ENCODE peak calls at places on chromosomes 2 and 18, in nine cellular contexts. One of them, this sample, is unnamed.
A peak's percentile ranks its signal among the peaks of the same experiment; 100 is the strongest.

GRCh38 chr2:219538488-219539294 is 4.9 kb downstream of the CHPF start:
- DNase-seq in CD8-positive, alpha-beta T cell: no peak
- DNase-seq in HCT116: no peak
- DNase-seq in mammary epithelial cell: no peak
- DNase-seq in psoas muscle: no peak
- DNase-seq in PC-3: no peak
- DNase-seq in lower lobe of right lung: no peak
- DNase-seq in esophagus squamous epithelium: no peak
- DNase-seq in neural progenitor cell: no peak
- DNase-seq in this sample: no peak

GRCh38 chr2:179263015-179263414 is 1.6 kb downstream of the SESTD1 start:
- DNase-seq in CD8-positive, alpha-beta T cell: no peak
- DNase-seq in HCT116: no peak
- DNase-seq in mammary epithelial cell: peak; percentile 72
- DNase-seq in psoas muscle: no peak
- DNase-seq in PC-3: peak; percentile 31
- DNase-seq in lower lobe of right lung: no peak
- DNase-seq in esophagus squamous epithelium: no peak
- DNase-seq in neural progenitor cell: no peak
- DNase-seq in this sample: no peak

GRCh38 chr2:212073360-212073759 is 465.2 kb downstream of the ERBB4 start:
- DNase-seq in CD8-positive, alpha-beta T cell: no peak
- DNase-seq in HCT116: no peak
- DNase-seq in mammary epithelial cell: peak; percentile 43
- DNase-seq in psoas muscle: no peak
- DNase-seq in PC-3: peak; percentile 48
- DNase-seq in lower lobe of right lung: no peak
- DNase-seq in esophagus squamous epithelium: no peak
- DNase-seq in neural progenitor cell: no peak
- DNase-seq in this sample: no peak

GRCh38 chr2:2720351-2720750 is 389.3 kb upstream of the MYT1L start:
- DNase-seq in CD8-positive, alpha-beta T cell: no peak
- DNase-seq in HCT116: no peak
- DNase-seq in mammary epithelial cell: no peak
- DNase-seq in psoas muscle: no peak
- DNase-seq in PC-3: no peak
- DNase-seq in lower lobe of right lung: peak; percentile 10
- DNase-seq in esophagus squamous epithelium: no peak
- DNase-seq in neural progenitor cell: no peak
- DNase-seq in this sample: no peak

GRCh38 chr2:218395456-218395825 is 4.2 kb upstream of the CTDSP1 start:
- DNase-seq in CD8-positive, alpha-beta T cell: no peak
- DNase-seq in HCT116: peak; percentile 28
- DNase-seq in mammary epithelial cell: no peak
- DNase-seq in psoas muscle: no peak
- DNase-seq in PC-3: no peak
- DNase-seq in lower lobe of right lung: peak; percentile 59
- DNase-seq in esophagus squamous epithelium: no peak
- DNase-seq in neural progenitor cell: no peak
- DNase-seq in this sample: no peak

GRCh38 chr2:215409331-215410127 is 26.3 kb downstream of the FN1 start:
- DNase-seq in CD8-positive, alpha-beta T cell: no peak
- DNase-seq in HCT116: peak; percentile 21
- DNase-seq in mammary epithelial cell: peak; percentile 73
- DNase-seq in psoas muscle: no peak
- DNase-seq in PC-3: peak; percentile 90
- DNase-seq in lower lobe of right lung: no peak
- DNase-seq in esophagus squamous epithelium: no peak
- DNase-seq in neural progenitor cell: no peak
- DNase-seq in this sample: no peak

GRCh38 chr2:217510790-217511291 is 492.0 kb downstream of the TNS1 start:
- DNase-seq in CD8-positive, alpha-beta T cell: no peak
- DNase-seq in HCT116: peak; percentile 70
- DNase-seq in mammary epithelial cell: peak; percentile 68
- DNase-seq in psoas muscle: peak; percentile 22
- DNase-seq in PC-3: peak; percentile 88
- DNase-seq in lower lobe of right lung: no peak
- DNase-seq in esophagus squamous epithelium: no peak
- DNase-seq in neural progenitor cell: peak; percentile 87
- DNase-seq in this sample: peak; percentile 76

GRCh38 chr2:97770450-97770849 is 57.1 kb downstream of the ZAP70 start:
- DNase-seq in CD8-positive, alpha-beta T cell: no peak
- DNase-seq in HCT116: no peak
- DNase-seq in mammary epithelial cell: no peak
- DNase-seq in psoas muscle: no peak
- DNase-seq in PC-3: no peak
- DNase-seq in lower lobe of right lung: no peak
- DNase-seq in esophagus squamous epithelium: no peak
- DNase-seq in neural progenitor cell: no peak
- DNase-seq in this sample: no peak

GRCh38 chr2:63652063-63652985 is 63.6 kb downstream of the MDH1 start:
- DNase-seq in CD8-positive, alpha-beta T cell: no peak
- DNase-seq in HCT116: no peak
- DNase-seq in mammary epithelial cell: no peak
- DNase-seq in psoas muscle: no peak
- DNase-seq in PC-3: no peak
- DNase-seq in lower lobe of right lung: no peak
- DNase-seq in esophagus squamous epithelium: no peak
- DNase-seq in neural progenitor cell: no peak
- DNase-seq in this sample: no peak

GRCh38 chr2:209389124-209389523 is 34.7 kb upstream of the MAP2 start:
- DNase-seq in CD8-positive, alpha-beta T cell: no peak
- DNase-seq in HCT116: no peak
- DNase-seq in mammary epithelial cell: no peak
- DNase-seq in psoas muscle: no peak
- DNase-seq in PC-3: peak; percentile 30
- DNase-seq in lower lobe of right lung: no peak
- DNase-seq in esophagus squamous epithelium: no peak
- DNase-seq in neural progenitor cell: peak; percentile 68
- DNase-seq in this sample: no peak

GRCh38 chr2:127449898-127450297 is 31.7 kb downstream of the PROC start:
- DNase-seq in CD8-positive, alpha-beta T cell: no peak
- DNase-seq in HCT116: no peak
- DNase-seq in mammary epithelial cell: no peak
- DNase-seq in psoas muscle: no peak
- DNase-seq in PC-3: no peak
- DNase-seq in lower lobe of right lung: no peak
- DNase-seq in esophagus squamous epithelium: no peak
- DNase-seq in neural progenitor cell: no peak
- DNase-seq in this sample: no peak

GRCh38 chr2:237162959-237163358 is 77.3 kb downstream of the COPS8 start:
- DNase-seq in CD8-positive, alpha-beta T cell: no peak
- DNase-seq in HCT116: no peak
- DNase-seq in mammary epithelial cell: no peak
- DNase-seq in psoas muscle: no peak
- DNase-seq in PC-3: no peak
- DNase-seq in lower lobe of right lung: no peak
- DNase-seq in esophagus squamous epithelium: no peak
- DNase-seq in neural progenitor cell: no peak
- DNase-seq in this sample: no peak

GRCh38 chr18:3799515-3799914 is 349.5 kb downstream of the TGIF1 start:
- DNase-seq in CD8-positive, alpha-beta T cell: no peak
- DNase-seq in HCT116: no peak
- DNase-seq in mammary epithelial cell: no peak
- DNase-seq in psoas muscle: no peak
- DNase-seq in PC-3: no peak
- DNase-seq in lower lobe of right lung: no peak
- DNase-seq in esophagus squamous epithelium: no peak
- DNase-seq in neural progenitor cell: peak; percentile 53
- DNase-seq in this sample: no peak

GRCh38 chr2:76009484-76009883 is 298.8 kb upstream of the GCFC2 start:
- DNase-seq in CD8-positive, alpha-beta T cell: no peak
- DNase-seq in HCT116: no peak
- DNase-seq in mammary epithelial cell: no peak
- DNase-seq in psoas muscle: no peak
- DNase-seq in PC-3: no peak
- DNase-seq in lower lobe of right lung: no peak
- DNase-seq in esophagus squamous epithelium: no peak
- DNase-seq in neural progenitor cell: peak; percentile 11
- DNase-seq in this sample: no peak
- TF ChIP-seq CTCF in CD8-positive, alpha-beta T cell: no peak
- TF ChIP-seq CTCF in HCT116: no peak
- TF ChIP-seq CTCF in mammary epithelial cell: no peak
- TF ChIP-seq CTCF in psoas muscle: no peak
- TF ChIP-seq CTCF in PC-3: no peak
- TF ChIP-seq CTCF in lower lobe of right lung: no peak
- TF ChIP-seq CTCF in esophagus squamous epithelium: no peak
- TF ChIP-seq CTCF in neural progenitor cell: no peak
- TF ChIP-seq CTCF in this sample: no peak

GRCh38 chr2:199991691-199992090 is 36.3 kb downstream of the MAIP1 start:
- DNase-seq in CD8-positive, alpha-beta T cell: no peak
- DNase-seq in HCT116: no peak
- DNase-seq in mammary epithelial cell: no peak
- DNase-seq in psoas muscle: no peak
- DNase-seq in PC-3: no peak
- DNase-seq in lower lobe of right lung: no peak
- DNase-seq in esophagus squamous epithelium: no peak
- DNase-seq in neural progenitor cell: no peak
- DNase-seq in this sample: no peak
- H3K4me1 ChIP-seq in CD8-positive, alpha-beta T cell: no peaks in the 10 kb centered on the region
- H3K4me1 ChIP-seq in HCT116: no peaks in the 10 kb centered on the region
- H3K4me1 ChIP-seq in mammary epithelial cell: no peaks in the 10 kb centered on the region
- H3K4me1 ChIP-seq in psoas muscle: no peaks in the 10 kb centered on the region
- H3K4me1 ChIP-seq in PC-3: no peaks in the 10 kb centered on the region
- H3K4me1 ChIP-seq in lower lobe of right lung: no peaks in the 10 kb centered on the region
- H3K4me1 ChIP-seq in esophagus squamous epithelium: no peaks in the 10 kb centered on the region
- H3K4me1 ChIP-seq in neural progenitor cell: no peaks in the 10 kb centered on the region
- H3K4me1 ChIP-seq in this sample: peaks cover 31% of the 10 kb centered on the region

GRCh38 chr2:69495008-69495407 is 57.8 kb upstream of the NFU1 start:
- DNase-seq in CD8-positive, alpha-beta T cell: no peak
- DNase-seq in HCT116: no peak
- DNase-seq in mammary epithelial cell: no peak
- DNase-seq in psoas muscle: no peak
- DNase-seq in PC-3: no peak
- DNase-seq in lower lobe of right lung: no peak
- DNase-seq in esophagus squamous epithelium: no peak
- DNase-seq in neural progenitor cell: no peak
- DNase-seq in this sample: no peak

GRCh38 chr2:69490486-69490885 is 53.3 kb upstream of the NFU1 start:
- DNase-seq in CD8-positive, alpha-beta T cell: no peak
- DNase-seq in HCT116: no peak
- DNase-seq in mammary epithelial cell: no peak
- DNase-seq in psoas muscle: no peak
- DNase-seq in PC-3: no peak
- DNase-seq in lower lobe of right lung: no peak
- DNase-seq in esophagus squamous epithelium: no peak
- DNase-seq in neural progenitor cell: no peak
- DNase-seq in this sample: no peak

GRCh38 chr2:69491864-69492263 is 54.6 kb upstream of the NFU1 start:
- DNase-seq in CD8-positive, alpha-beta T cell: no peak
- DNase-seq in HCT116: no peak
- DNase-seq in mammary epithelial cell: no peak
- DNase-seq in psoas muscle: no peak
- DNase-seq in PC-3: no peak
- DNase-seq in lower lobe of right lung: no peak
- DNase-seq in esophagus squamous epithelium: no peak
- DNase-seq in neural progenitor cell: no peak
- DNase-seq in this sample: no peak

GRCh38 chr2:69494126-69494525 is 56.9 kb upstream of the NFU1 start:
- DNase-seq in CD8-positive, alpha-beta T cell: no peak
- DNase-seq in HCT116: no peak
- DNase-seq in mammary epithelial cell: no peak
- DNase-seq in psoas muscle: no peak
- DNase-seq in PC-3: peak; percentile 27
- DNase-seq in lower lobe of right lung: no peak
- DNase-seq in esophagus squamous epithelium: no peak
- DNase-seq in neural progenitor cell: no peak
- DNase-seq in this sample: no peak

GRCh38 chr2:69493268-69493667 is 56.0 kb upstream of the NFU1 start:
- DNase-seq in CD8-positive, alpha-beta T cell: no peak
- DNase-seq in HCT116: no peak
- DNase-seq in mammary epithelial cell: no peak
- DNase-seq in psoas muscle: no peak
- DNase-seq in PC-3: no peak
- DNase-seq in lower lobe of right lung: no peak
- DNase-seq in esophagus squamous epithelium: no peak
- DNase-seq in neural progenitor cell: peak; percentile 12
- DNase-seq in this sample: no peak
- TF ChIP-seq CTCF in CD8-positive, alpha-beta T cell: no peak
- TF ChIP-seq CTCF in HCT116: no peak
- TF ChIP-seq CTCF in mammary epithelial cell: no peak
- TF ChIP-seq CTCF in psoas muscle: no peak
- TF ChIP-seq CTCF in PC-3: no peak
- TF ChIP-seq CTCF in lower lobe of right lung: no peak
- TF ChIP-seq CTCF in esophagus squamous epithelium: no peak
- TF ChIP-seq CTCF in neural progenitor cell: no peak
- TF ChIP-seq CTCF in this sample: no peak

GRCh38 chr2:60513996-60514395 is 39.5 kb downstream of the BCL11A start:
- DNase-seq in CD8-positive, alpha-beta T cell: no peak
- DNase-seq in HCT116: no peak
- DNase-seq in mammary epithelial cell: no peak
- DNase-seq in psoas muscle: no peak
- DNase-seq in PC-3: no peak
- DNase-seq in lower lobe of right lung: no peak
- DNase-seq in esophagus squamous epithelium: no peak
- DNase-seq in neural progenitor cell: no peak
- DNase-seq in this sample: no peak

GRCh38 chr2:60510713-60511112 is 42.7 kb downstream of the BCL11A start:
- DNase-seq in CD8-positive, alpha-beta T cell: no peak
- DNase-seq in HCT116: no peak
- DNase-seq in mammary epithelial cell: no peak
- DNase-seq in psoas muscle: no peak
- DNase-seq in PC-3: no peak
- DNase-seq in lower lobe of right lung: no peak
- DNase-seq in esophagus squamous epithelium: no peak
- DNase-seq in neural progenitor cell: no peak
- DNase-seq in this sample: no peak

GRCh38 chr2:60512641-60513040 is 40.8 kb downstream of the BCL11A start:
- DNase-seq in CD8-positive, alpha-beta T cell: no peak
- DNase-seq in HCT116: no peak
- DNase-seq in mammary epithelial cell: peak; percentile 82
- DNase-seq in psoas muscle: no peak
- DNase-seq in PC-3: peak; percentile 90
- DNase-seq in lower lobe of right lung: no peak
- DNase-seq in esophagus squamous epithelium: no peak
- DNase-seq in neural progenitor cell: no peak
- DNase-seq in this sample: no peak

GRCh38 chr2:60513191-60513590 is 40.3 kb downstream of the BCL11A start:
- DNase-seq in CD8-positive, alpha-beta T cell: no peak
- DNase-seq in HCT116: no peak
- DNase-seq in mammary epithelial cell: no peak
- DNase-seq in psoas muscle: no peak
- DNase-seq in PC-3: no peak
- DNase-seq in lower lobe of right lung: no peak
- DNase-seq in esophagus squamous epithelium: no peak
- DNase-seq in neural progenitor cell: no peak
- DNase-seq in this sample: no peak

DNA sequence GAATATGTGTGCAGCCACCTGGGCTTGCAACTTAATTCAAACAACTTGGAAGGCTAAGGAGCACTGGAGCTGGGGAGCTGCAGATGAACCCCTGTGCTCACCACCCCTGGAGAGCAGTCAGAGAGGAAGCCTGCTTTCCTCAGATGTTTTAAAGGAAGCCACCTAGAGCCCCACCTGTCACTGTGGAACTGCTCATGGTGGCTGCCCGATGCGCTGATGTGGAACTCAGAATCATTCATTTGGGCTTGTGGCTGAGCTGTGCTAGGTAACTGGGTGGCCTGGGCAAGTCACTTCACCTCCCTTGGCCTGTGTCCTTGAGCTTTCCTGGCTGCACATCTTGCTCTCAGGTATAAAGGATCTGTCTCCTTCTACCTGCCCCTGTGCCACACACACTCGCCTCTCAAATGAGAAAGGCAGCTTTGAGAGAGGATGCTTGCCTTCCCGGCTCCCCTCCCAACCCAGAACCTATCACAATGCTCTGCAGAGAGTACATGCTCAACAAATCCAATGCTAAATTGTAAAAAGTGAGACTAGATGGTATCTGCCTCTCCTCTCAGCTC is 41.3 kb downstream of the BCL11A start:
- DNase-seq in CD8-positive, alpha-beta T cell: no peak
- DNase-seq in HCT116: no peak
- DNase-seq in mammary epithelial cell: no peak
- DNase-seq in psoas muscle: no peak
- DNase-seq in PC-3: no peak
- DNase-seq in lower lobe of right lung: no peak
- DNase-seq in esophagus squamous epithelium: no peak
- DNase-seq in neural progenitor cell: no peak
- DNase-seq in this sample: no peak
- H3K4me1 ChIP-seq in CD8-positive, alpha-beta T cell: no peaks in the 10 kb centered on the region
- H3K4me1 ChIP-seq in HCT116: peaks cover 20% of the 10 kb centered on the region
- H3K4me1 ChIP-seq in mammary epithelial cell: peaks cover 26% of the 10 kb centered on the region
- H3K4me1 ChIP-seq in psoas muscle: no peaks in the 10 kb centered on the region
- H3K4me1 ChIP-seq in PC-3: peaks cover 35% of the 10 kb centered on the region
- H3K4me1 ChIP-seq in lower lobe of right lung: no peaks in the 10 kb centered on the region
- H3K4me1 ChIP-seq in esophagus squamous epithelium: peaks cover 31% of the 10 kb centered on the region
- H3K4me1 ChIP-seq in neural progenitor cell: peaks cover 16% of the 10 kb centered on the region
- H3K4me1 ChIP-seq in this sample: peaks cover 45% of the 10 kb centered on the region

This sample was measured in Caco-2.